ENCODE peak calls at places on chromosomes 16 and 17, in ten cellular contexts. K, G, L, W, T, U, Z, Y, C and A are unnamed samples.

GRCh38 chr17:36188891-36189306 is 7.7 kb downstream of the CCL3L1 start:
- DNase-seq in C (no peak), K (no peak), L (no peak), Z (peak), U (no peak), T (no peak), G (no peak), Y (no peak), W (no peak), A (no peak)

GRCh38 chr17:156094-156621 is 18.8 kb downstream of the SCGB1C2 start:
- DNase-seq in Z (no peak), W (no peak), G (no peak), T (no peak), L (no peak), K (no peak), Y (no peak), C (no peak), U (no peak), A (no peak)

GRCh38 chr17:66425751-66426396 is 123.5 kb downstream of the PRKCA start:
- DNase-seq in Y (no peak), L (no peak), C (no peak), K (no peak), T (no peak), W (no peak), U (no peak), Z (no peak), G (no peak), A (no peak)

GRCh38 chr17:3796110-3796821 is 4.7 kb downstream of the ITGAE start:
- DNase-seq in W (no peak), K (no peak), Y (no peak), T (no peak), G (no peak), Z (peak), C (no peak), L (no peak), U (no peak), A (no peak)

GRCh38 chr16:24950275-24950674 is 64.9 kb downstream of the ARHGAP17 start:
- DNase-seq in K (peak), W (no peak), T (no peak), C (peak), L (no peak), G (no peak), Y (peak), U (peak), Z (no peak), A (peak)

GRCh38 chr16:86045601-86045971 is 146.6 kb downstream of the IRF8 start:
- DNase-seq in C (no peak), G (no peak), Y (no peak), W (no peak), Z (no peak), L (no peak), K (no peak), T (no peak), U (no peak), A (no peak)

GRCh38 chr16:67170948-67171649 is 761 bp downstream of the NOL3 start:
- DNase-seq in Z (peak), K (no peak), L (no peak), Y (peak), U (peak), T (no peak), W (no peak), C (no peak), G (no peak), A (no peak)

GRCh38 chr16:49952386-49952785 is 72.6 kb upstream of the CNEP1R1 start:
- DNase-seq in T (no peak), U (no peak), K (peak), C (peak), G (no peak), W (no peak), L (no peak), Y (no peak), Z (no peak), A (peak)

GRCh38 chr17:79320331-79320730 is 245.7 kb downstream of the ENGASE start:
- DNase-seq in K (no peak), G (no peak), Z (no peak), Y (no peak), W (no peak), C (no peak), T (no peak), U (no peak), L (no peak), A (no peak)

GRCh38 chr17:16446338-16446983 is 31.1 kb downstream of the TRPV2 start:
- DNase-seq in T (no peak), Y (no peak), K (peak), U (no peak), Z (no peak), W (no peak), C (peak), L (no peak), G (no peak), A (no peak)

GRCh38 chr17:34313164-34313563 is 6.1 kb upstream of the CCL8 start:
- DNase-seq in Y (peak), Z (no peak), L (no peak), U (peak), C (no peak), W (no peak), T (no peak), K (no peak), G (no peak), A (no peak)

GRCh38 chr17:9037741-9038140 is 16.4 kb downstream of the NTN1 start:
- DNase-seq in Y (no peak), T (no peak), Z (no peak), K (no peak), L (no peak), G (no peak), U (no peak), W (no peak), C (no peak), A (no peak)

GRCh38 chr17:18896146-18896545 is 38.2 kb downstream of the PRPSAP2 start:
- DNase-seq in Z (no peak), C (no peak), L (no peak), K (no peak), G (no peak), U (no peak), T (no peak), Y (no peak), W (no peak), A (no peak)

GRCh38 chr16:84277244-84277823 is 17.3 kb upstream of the WFDC1 start:
- DNase-seq in U (peak), Y (peak), Z (peak), G (no peak), T (peak), L (peak), K (peak), C (peak), W (peak), A (peak)

GRCh38 chr16:89723279-89724250 is 2.2 kb downstream of the ZNF276 start:
- DNase-seq in W (no peak), L (peak), T (no peak), Z (no peak), C (no peak), U (peak), K (no peak), G (no peak), Y (peak), A (no peak)

GRCh38 chr17:79927136-79927661 is 88.0 kb upstream of the CBX4 start:
- DNase-seq in L (no peak), T (no peak), U (no peak), Y (no peak), W (no peak), C (no peak), Z (no peak), G (no peak), K (no peak), A (no peak)

GRCh38 chr17:58088624-58089023 is 5.4 kb downstream of the DYNLL2 start:
- DNase-seq in C (no peak), L (no peak), Z (no peak), T (no peak), K (no peak), G (no peak), W (no peak), Y (no peak), U (no peak), A (no peak)

GRCh38 chr16:19346335-19346922 is 60.9 kb downstream of the CLEC19A start:
- DNase-seq in U (no peak), W (no peak), K (no peak), Y (no peak), G (no peak), C (no peak), T (no peak), L (no peak), Z (no peak), A (no peak)

GRCh38 chr17:43006639-43007551 is at the start of gene IFI35:
- DNase-seq in Z (peak), T (peak), W (peak), C (peak), L (peak), G (no peak), U (peak), K (peak), Y (peak), A (peak)

GRCh38 chr17:37614391-37614790 is 5.2 kb upstream of the SYNRG start:
- DNase-seq in C (peak), K (peak), U (peak), T (no peak), Y (peak), L (no peak), W (no peak), Z (no peak), G (no peak), A (peak)

GRCh38 chr16:84806256-84806889 is 13.4 kb upstream of the CRISPLD2 start:
- DNase-seq in T (no peak), L (no peak), K (peak), W (no peak), Z (peak), G (no peak), Y (peak), C (peak), U (peak), A (peak)

GRCh38 chr16:4373909-4374742 is 2.5 kb downstream of the VASN start:
- DNase-seq in T (peak), G (no peak), Y (peak), Z (no peak), C (peak), U (peak), K (peak), W (peak), L (peak), A (peak)

GRCh38 chr17:1031711-1032110 is 34.8 kb downstream of the TIMM22 start:
- DNase-seq in G (no peak), L (no peak), C (no peak), U (peak), T (peak), W (peak), K (no peak), Z (no peak), Y (peak), A (no peak)

GRCh38 chr17:48732688-48733629 is 4.4 kb upstream of the HOXB13 start:
- DNase-seq in U (no peak), G (no peak), T (peak), L (no peak), K (peak), C (no peak), W (no peak), Z (no peak), Y (no peak), A (no peak)

GRCh38 chr16:53429221-53429943 is 4.9 kb upstream of the RBL2 start:
- DNase-seq in L (no peak), Y (peak), G (no peak), W (no peak), T (no peak), Z (no peak), C (peak), U (peak), K (peak), A (peak)

GRCh38 chr16:65500919-65501318 is 379.1 kb upstream of the CDH11 start:
- DNase-seq in W (no peak), Z (no peak), Y (no peak), C (no peak), T (no peak), U (no peak), G (no peak), K (no peak), L (no peak), A (no peak)

GRCh38 chr17:57584050-57584551 is 161.0 kb downstream of the CCDC182 start:
- DNase-seq in K (no peak), L (no peak), C (no peak), U (peak), G (no peak), W (no peak), Y (no peak), Z (no peak), T (no peak), A (peak)

GRCh38 chr17:57868007-57868774 is 18.3 kb upstream of the MRPS23 start:
- DNase-seq in G (peak), K (peak), L (peak), W (no peak), U (peak), Z (peak), T (peak), Y (peak), C (peak), A (peak)

GRCh38 chr17:3916013-3916696 is at the start of gene P2RX1:
- DNase-seq in U (no peak), T (no peak), W (no peak), L (no peak), K (no peak), Z (no peak), Y (peak), G (no peak), C (no peak), A (no peak)

GRCh38 chr17:5619088-5619740 is 34.9 kb upstream of the NLRP1 start:
- DNase-seq in Y (no peak), W (no peak), U (no peak), C (no peak), Z (no peak), L (no peak), K (no peak), T (no peak), G (no peak), A (no peak)

GRCh38 chr17:19242323-19242722 is 5.2 kb downstream of the EPN2 start:
- DNase-seq in C (no peak), K (peak), Z (no peak), W (no peak), L (no peak), T (no peak), U (no peak), Y (no peak), G (no peak), A (no peak)

GRCh38 chr16:85573696-85574641 is 39.2 kb upstream of the GSE1 start:
- DNase-seq in T (peak), Y (peak), G (no peak), C (no peak), U (peak), K (no peak), Z (no peak), L (peak), W (no peak), A (no peak)

DNA sequence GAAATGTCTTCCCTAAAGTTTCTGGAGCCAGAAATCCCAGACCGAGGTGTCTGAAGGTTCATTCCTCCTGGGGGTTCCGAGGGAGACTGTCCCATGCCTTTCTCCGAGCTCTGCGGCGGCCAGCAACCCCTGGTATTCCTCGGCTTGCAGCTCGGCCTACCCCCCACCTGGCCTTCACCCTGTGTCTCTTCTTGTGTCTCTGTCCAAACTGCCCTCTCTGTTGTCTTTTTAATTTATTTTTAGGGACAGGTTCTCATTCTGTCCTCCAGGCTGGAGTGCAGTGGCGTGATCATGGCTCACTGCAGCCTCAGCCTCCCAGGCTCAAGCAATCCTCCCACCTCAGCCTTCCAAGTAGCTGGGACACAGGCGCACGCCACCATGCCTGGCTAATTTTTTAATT is 211.7 kb downstream of the SEC14L1 start:
- DNase-seq in Z (no peak), Y (no peak), C (no peak), T (no peak), G (no peak), L (peak), U (no peak), K (no peak), W (no peak), A (no peak)
- TF ChIP-seq CTCF in Z (no peak), Y (no peak), C (no peak), T (no peak), G (no peak), L (no peak), U (no peak), K (no peak), W (no peak), A (no peak)

GRCh38 chr16:11497329-11497805 is 89.4 kb downstream of the LITAF start:
- DNase-seq in K (peak), U (peak), W (no peak), C (peak), G (no peak), Y (peak), Z (no peak), T (peak), L (peak), A (peak)
- TF ChIP-seq CTCF in K (no peak), U (no peak), W (no peak), C (no peak), G (no peak), Y (peak), Z (no peak), T (no peak), L (peak), A (peak)

GRCh38 chr17:7314719-7315569 is at the start of gene GPS2:
- DNase-seq in L (peak), U (peak), C (peak), Y (peak), K (peak), Z (peak), T (peak), G (peak), W (peak), A (peak)
- TF ChIP-seq CTCF in L (no peak), U (no peak), C (no peak), Y (no peak), K (no peak), Z (no peak), T (no peak), G (no peak), W (no peak), A (no peak)

GRCh38 chr16:11875721-11876120 is 24.4 kb upstream of the RSL1D1 start:
- DNase-seq in Y (no peak), L (no peak), K (no peak), T (no peak), Z (no peak), G (no peak), C (no peak), W (no peak), U (no peak), A (no peak)

GRCh38 chr16:11868412-11868980 is 17.2 kb upstream of the RSL1D1 start:
- DNase-seq in G (no peak), W (no peak), U (no peak), T (no peak), Z (no peak), Y (no peak), K (no peak), C (no peak), L (no peak), A (no peak)

GRCh38 chr16:11876306-11876705 is 25.0 kb upstream of the RSL1D1 start:
- DNase-seq in G (no peak), Z (no peak), U (no peak), W (no peak), Y (no peak), T (no peak), L (no peak), C (no peak), K (no peak), A (no peak)

GRCh38 chr16:11869657-11870228 is 18.4 kb upstream of the RSL1D1 start:
- DNase-seq in L (no peak), C (no peak), Y (no peak), Z (no peak), K (no peak), G (no peak), T (no peak), U (no peak), W (no peak), A (no peak)

GRCh38 chr16:11871193-11871592 is 19.9 kb upstream of the RSL1D1 start:
- DNase-seq in L (no peak), U (peak), Y (peak), T (peak), G (no peak), C (peak), K (no peak), Z (no peak), W (peak), A (no peak)
- TF ChIP-seq CTCF in L (no peak), U (peak), Y (peak), T (no peak), G (peak), C (peak), K (peak), Z (no peak), W (peak), A (peak)

DNA sequence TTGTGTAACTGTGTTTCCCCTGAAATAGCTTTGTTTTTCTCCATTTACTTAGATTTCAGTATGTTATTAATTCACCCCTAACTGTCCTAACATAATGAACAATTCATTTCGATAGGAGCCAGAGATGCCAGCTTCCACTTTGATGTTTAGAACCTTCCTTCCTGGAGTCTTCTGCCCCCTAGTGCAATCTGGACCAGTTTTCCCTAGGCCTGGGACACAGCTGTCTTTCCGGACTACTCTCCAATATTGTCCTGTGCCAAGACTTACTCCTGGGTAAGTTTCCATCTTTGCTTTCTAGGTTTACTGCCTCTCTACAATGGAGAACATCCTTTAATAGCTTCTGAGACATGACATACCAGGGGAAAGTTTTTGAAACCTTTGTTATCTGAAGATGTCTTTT is 12.8 kb downstream of the RECQL5 start:
- DNase-seq in W (no peak), T (no peak), Z (no peak), L (no peak), C (peak), Y (no peak), U (no peak), K (peak), G (no peak), A (no peak)
- TF ChIP-seq CTCF in W (no peak), T (no peak), Z (no peak), L (no peak), C (no peak), Y (no peak), U (peak), K (peak), G (no peak), A (peak)

GRCh38 chr17:64216030-64216384 is 47.1 kb downstream of the TEX2 start:
- DNase-seq in L (no peak), C (no peak), T (no peak), U (peak), Z (no peak), K (no peak), G (no peak), Y (peak), W (no peak), A (peak)

GRCh38 chr17:64214950-64215349 is 48.1 kb downstream of the TEX2 start:
- DNase-seq in L (no peak), U (no peak), G (no peak), C (no peak), W (no peak), Z (no peak), T (no peak), Y (peak), K (peak), A (no peak)

GRCh38 chr17:64217249-64217652 is 45.8 kb downstream of the TEX2 start:
- DNase-seq in C (no peak), U (no peak), K (no peak), T (no peak), Y (no peak), W (no peak), L (no peak), G (no peak), Z (no peak), A (no peak)

GRCh38 chr17:64218066-64218465 is 45.0 kb downstream of the TEX2 start:
- DNase-seq in C (no peak), U (no peak), W (no peak), Z (peak), L (no peak), Y (no peak), K (no peak), G (no peak), T (no peak), A (no peak)

GRCh38 chr17:64216385-64217248 is 46.4 kb downstream of the TEX2 start:
- DNase-seq in L (no peak), T (no peak), K (no peak), U (no peak), W (no peak), G (no peak), C (peak), Y (peak), Z (peak), A (peak)
- TF ChIP-seq CTCF in L (peak), T (no peak), K (peak), U (no peak), W (no peak), G (peak), C (no peak), Y (no peak), Z (peak), A (peak)